ENCODE peak calls at places on chromosomes 3 and 15, in eight cellular contexts. C is GF-D8; N is iris pigment epithelial cell; U is cardiac fibroblast; H is bronchial epithelial cell; V is left ventricle myocardium superior; D is activated CD4-positive, alpha-beta T cell treated with anti-CD3 and anti-CD28 coated beads, Interleukin-2, amount 50 U/mL, for 1 hour; J is HT1080. W is an unnamed sample.

GRCh38 chr3:115111632-115112031 is 35.5 kb downstream of the ZBTB20 start:
- DNase-seq in V (no peak), J (no peak), H (no peak), C (no peak), N (peak; percentile 3), D (no peak), U (no peak), W (peak; percentile 54)

GRCh38 chr3:128735884-128736283 is 9.9 kb downstream of the RAB7A start:
- DNase-seq in C (no peak), U (no peak), N (no peak), V (no peak), D (no peak), H (no peak), J (no peak), W (no peak)

GRCh38 chr3:149468504-149469212 is 5.8 kb upstream of the TM4SF4 start:
- DNase-seq in C (no peak), J (peak; percentile 29), V (no peak), U (no peak), N (no peak), D (no peak), H (no peak), W (no peak)

GRCh38 chr3:107999215-107999775 is 91.5 kb downstream of the CD47 start:
- DNase-seq in V (no peak), C (no peak), H (peak; percentile 88), U (peak; percentile 39), D (no peak), N (peak; percentile 24), J (peak; percentile 85), W (peak; percentile 74)

GRCh38 chr3:80696280-80696679 is 928.5 kb upstream of the ROBO1 start:
- DNase-seq in C (no peak), D (no peak), N (no peak), J (no peak), U (no peak), H (peak; percentile 63), V (no peak), W (no peak)

GRCh38 chr3:126549861-126550487 is 8.8 kb downstream of the C3orf22 start:
- DNase-seq in V (no peak), H (no peak), D (no peak), J (no peak), U (no peak), N (no peak), C (no peak), W (no peak)

GRCh38 chr15:42273900-42274692 is 863 bp upstream of the TMEM87A start:
- DNase-seq in N (peak; percentile 68), J (peak; percentile 49), U (peak; percentile 75), C (no peak), H (peak; percentile 92), V (peak; percentile 78), D (peak; percentile 61), W (peak; percentile 68)

GRCh38 chr3:23832523-23832922 is 26.8 kb downstream of the UBE2E1 start:
- DNase-seq in C (no peak), U (no peak), J (peak; percentile 26), V (no peak), N (no peak), D (no peak), H (no peak), W (no peak)

GRCh38 chr3:155747867-155748266 is 3.0 kb upstream of the PLCH1 start:
- DNase-seq in U (no peak), N (no peak), C (no peak), H (no peak), V (no peak), D (no peak), J (no peak), W (no peak)

W was measured in RPMI7951.